ENCODE peak calls at places on chromosomes 1 and 21, in six cellular contexts. One of them, this sample, is unnamed. For H3K27me3, the result is how much of the 10 kb centered on the place peaks cover.

GRCh38 chr1:97082160-97082848 is 360.7 kb downstream of the PTBP2 start:
- DNase-seq in upper lobe of right lung: no peak
- DNase-seq in upper lobe of left lung: no peak
- DNase-seq in ovary: no peak
- DNase-seq in HCT116: no peak
- DNase-seq in mesendoderm: no peak
- DNase-seq in this sample: no peak

GRCh38 chr1:29478046-29478791 is 241.9 kb downstream of the PTPRU start:
- DNase-seq in upper lobe of right lung: no peak
- DNase-seq in upper lobe of left lung: peak
- DNase-seq in ovary: no peak
- DNase-seq in HCT116: no peak
- DNase-seq in mesendoderm: peak
- DNase-seq in this sample: no peak

GRCh38 chr1:64881281-64881680 is 85.1 kb downstream of the JAK1 start:
- DNase-seq in upper lobe of right lung: no peak
- DNase-seq in upper lobe of left lung: no peak
- DNase-seq in ovary: no peak
- DNase-seq in HCT116: no peak
- DNase-seq in mesendoderm: no peak
- DNase-seq in this sample: no peak

GRCh38 chr1:191290441-191290840 is 812.8 kb upstream of the BRINP3 start:
- DNase-seq in upper lobe of right lung: no peak
- DNase-seq in upper lobe of left lung: no peak
- DNase-seq in ovary: no peak
- DNase-seq in HCT116: no peak
- DNase-seq in mesendoderm: no peak
- DNase-seq in this sample: no peak

GRCh38 chr1:30700528-30701265 is 22.7 kb downstream of the MATN1 start:
- DNase-seq in upper lobe of right lung: no peak
- DNase-seq in upper lobe of left lung: no peak
- DNase-seq in ovary: peak
- DNase-seq in HCT116: no peak
- DNase-seq in mesendoderm: no peak
- DNase-seq in this sample: no peak

GRCh38 chr1:97759078-97759477 is 161.8 kb downstream of the DPYD start:
- DNase-seq in upper lobe of right lung: no peak
- DNase-seq in upper lobe of left lung: no peak
- DNase-seq in ovary: no peak
- DNase-seq in HCT116: no peak
- DNase-seq in mesendoderm: no peak
- DNase-seq in this sample: no peak

GRCh38 chr1:29521846-29522580 is 285.7 kb downstream of the PTPRU start:
- DNase-seq in upper lobe of right lung: peak
- DNase-seq in upper lobe of left lung: no peak
- DNase-seq in ovary: no peak
- DNase-seq in HCT116: no peak
- DNase-seq in mesendoderm: no peak
- DNase-seq in this sample: no peak

GRCh38 chr1:163169553-163169952 is 33.2 kb downstream of the RGS5 start:
- DNase-seq in upper lobe of right lung: no peak
- DNase-seq in upper lobe of left lung: no peak
- DNase-seq in ovary: no peak
- DNase-seq in HCT116: no peak
- DNase-seq in mesendoderm: no peak
- DNase-seq in this sample: no peak

GRCh38 chr1:206873603-206874188 is 8.3 kb downstream of the IL20 start:
- DNase-seq in upper lobe of right lung: no peak
- DNase-seq in upper lobe of left lung: no peak
- DNase-seq in ovary: no peak
- DNase-seq in HCT116: no peak
- DNase-seq in mesendoderm: no peak
- DNase-seq in this sample: no peak

GRCh38 chr1:228149341-228150020 is at the start of gene GJC2:
- DNase-seq in upper lobe of right lung: peak
- DNase-seq in upper lobe of left lung: peak
- DNase-seq in ovary: peak
- DNase-seq in HCT116: no peak
- DNase-seq in mesendoderm: peak
- DNase-seq in this sample: peak

GRCh38 chr1:101797722-101798121 is 199.0 kb downstream of the OLFM3 start:
- DNase-seq in upper lobe of right lung: no peak
- DNase-seq in upper lobe of left lung: no peak
- DNase-seq in ovary: no peak
- DNase-seq in HCT116: no peak
- DNase-seq in mesendoderm: no peak
- DNase-seq in this sample: no peak

GRCh38 chr1:61077676-61078521 is 4.5 kb upstream of the NFIA start:
- DNase-seq in upper lobe of right lung: peak
- DNase-seq in upper lobe of left lung: no peak
- DNase-seq in ovary: peak
- DNase-seq in HCT116: peak
- DNase-seq in mesendoderm: peak
- DNase-seq in this sample: peak

GRCh38 chr1:248847956-248848561 is 10.0 kb downstream of the ZNF672 start:
- DNase-seq in upper lobe of right lung: peak
- DNase-seq in upper lobe of left lung: peak
- DNase-seq in ovary: no peak
- DNase-seq in HCT116: no peak
- DNase-seq in mesendoderm: no peak
- DNase-seq in this sample: no peak

GRCh38 chr1:15233689-15234088 is 13.3 kb upstream of the FHAD1 start:
- DNase-seq in upper lobe of right lung: no peak
- DNase-seq in upper lobe of left lung: no peak
- DNase-seq in ovary: no peak
- DNase-seq in HCT116: no peak
- DNase-seq in mesendoderm: no peak
- DNase-seq in this sample: no peak

GRCh38 chr1:109115685-109116084 is 1.8 kb downstream of the ELAPOR1 start:
- DNase-seq in upper lobe of right lung: no peak
- DNase-seq in upper lobe of left lung: no peak
- DNase-seq in ovary: no peak
- DNase-seq in HCT116: no peak
- DNase-seq in mesendoderm: no peak
- DNase-seq in this sample: no peak

GRCh38 chr1:201702936-201703335 is 126.0 kb upstream of the IPO9 start:
- DNase-seq in upper lobe of right lung: no peak
- DNase-seq in upper lobe of left lung: no peak
- DNase-seq in ovary: no peak
- DNase-seq in HCT116: no peak
- DNase-seq in mesendoderm: peak
- DNase-seq in this sample: no peak

GRCh38 chr1:37845049-37845646 is 14.2 kb downstream of the MTF1 start:
- DNase-seq in upper lobe of right lung: no peak
- DNase-seq in upper lobe of left lung: no peak
- DNase-seq in ovary: no peak
- DNase-seq in HCT116: no peak
- DNase-seq in mesendoderm: no peak
- DNase-seq in this sample: no peak

GRCh38 chr1:176617881-176618280 is 154.9 kb downstream of the PAPPA2 start:
- DNase-seq in upper lobe of right lung: no peak
- DNase-seq in upper lobe of left lung: no peak
- DNase-seq in ovary: no peak
- DNase-seq in HCT116: no peak
- DNase-seq in mesendoderm: peak
- DNase-seq in this sample: no peak

GRCh38 chr1:186139115-186139514 is 235.9 kb downstream of the TPR start:
- DNase-seq in upper lobe of right lung: no peak
- DNase-seq in upper lobe of left lung: no peak
- DNase-seq in ovary: no peak
- DNase-seq in HCT116: no peak
- DNase-seq in mesendoderm: no peak
- DNase-seq in this sample: no peak

GRCh38 chr1:27527857-27528700 is 38.1 kb upstream of the WASF2 start:
- DNase-seq in upper lobe of right lung: peak
- DNase-seq in upper lobe of left lung: peak
- DNase-seq in ovary: peak
- DNase-seq in HCT116: no peak
- DNase-seq in mesendoderm: peak
- DNase-seq in this sample: peak

GRCh38 chr1:172845371-172845770 is 186.5 kb downstream of the FASLG start:
- DNase-seq in upper lobe of right lung: no peak
- DNase-seq in upper lobe of left lung: no peak
- DNase-seq in ovary: no peak
- DNase-seq in HCT116: no peak
- DNase-seq in mesendoderm: no peak
- DNase-seq in this sample: no peak

GRCh38 chr1:2557146-2558029 is 1.2 kb downstream of the TNFRSF14 start:
- DNase-seq in upper lobe of right lung: no peak
- DNase-seq in upper lobe of left lung: peak
- DNase-seq in ovary: no peak
- DNase-seq in HCT116: no peak
- DNase-seq in mesendoderm: no peak
- DNase-seq in this sample: no peak

GRCh38 chr1:30417701-30418425 is 305.5 kb downstream of the MATN1 start:
- DNase-seq in upper lobe of right lung: peak
- DNase-seq in upper lobe of left lung: no peak
- DNase-seq in ovary: no peak
- DNase-seq in HCT116: no peak
- DNase-seq in mesendoderm: no peak
- DNase-seq in this sample: no peak

GRCh38 chr1:218874801-218875400 is 298.8 kb upstream of the LYPLAL1 start:
- DNase-seq in upper lobe of right lung: no peak
- DNase-seq in upper lobe of left lung: peak
- DNase-seq in ovary: no peak
- DNase-seq in HCT116: no peak
- DNase-seq in mesendoderm: no peak
- DNase-seq in this sample: no peak

GRCh38 chr1:6634278-6635052 is 9.8 kb downstream of the THAP3 start:
- DNase-seq in upper lobe of right lung: peak
- DNase-seq in upper lobe of left lung: peak
- DNase-seq in ovary: peak
- DNase-seq in HCT116: no peak
- DNase-seq in mesendoderm: peak
- DNase-seq in this sample: peak

GRCh38 chr1:37476087-37476452 is 1.7 kb downstream of the ZC3H12A start:
- DNase-seq in upper lobe of right lung: no peak
- DNase-seq in upper lobe of left lung: no peak
- DNase-seq in ovary: no peak
- DNase-seq in HCT116: no peak
- DNase-seq in mesendoderm: no peak
- DNase-seq in this sample: no peak

GRCh38 chr1:9182784-9183257 is 51.8 kb upstream of the H6PD start:
- DNase-seq in upper lobe of right lung: no peak
- DNase-seq in upper lobe of left lung: peak
- DNase-seq in ovary: peak
- DNase-seq in HCT116: no peak
- DNase-seq in mesendoderm: no peak
- DNase-seq in this sample: no peak

GRCh38 chr21:43331962-43332458 is 94.9 kb downstream of the SIK1 start:
- DNase-seq in upper lobe of right lung: no peak
- DNase-seq in upper lobe of left lung: no peak
- DNase-seq in ovary: peak
- DNase-seq in HCT116: no peak
- DNase-seq in mesendoderm: no peak
- DNase-seq in this sample: peak

GRCh38 chr21:43333301-43334062 is 93.4 kb downstream of the SIK1 start:
- DNase-seq in upper lobe of right lung: peak
- DNase-seq in upper lobe of left lung: peak
- DNase-seq in ovary: peak
- DNase-seq in HCT116: no peak
- DNase-seq in mesendoderm: peak
- DNase-seq in this sample: peak

GRCh38 chr21:43332461-43332860 is 94.5 kb downstream of the SIK1 start:
- DNase-seq in upper lobe of right lung: no peak
- DNase-seq in upper lobe of left lung: no peak
- DNase-seq in ovary: no peak
- DNase-seq in HCT116: no peak
- DNase-seq in mesendoderm: no peak
- DNase-seq in this sample: no peak

GRCh38 chr21:43334214-43334958 is 92.5 kb downstream of the SIK1 start:
- DNase-seq in upper lobe of right lung: no peak
- DNase-seq in upper lobe of left lung: no peak
- DNase-seq in ovary: no peak
- DNase-seq in HCT116: no peak
- DNase-seq in mesendoderm: no peak
- DNase-seq in this sample: no peak

GRCh38 chr21:43332872-43333300 is 94.0 kb downstream of the SIK1 start:
- DNase-seq in upper lobe of right lung: no peak
- DNase-seq in upper lobe of left lung: peak
- DNase-seq in ovary: no peak
- DNase-seq in HCT116: no peak
- DNase-seq in mesendoderm: no peak
- DNase-seq in this sample: no peak
- H3K4me3 ChIP-seq in upper lobe of right lung: peak
- H3K4me3 ChIP-seq in upper lobe of left lung: no peak
- H3K4me3 ChIP-seq in ovary: no peak
- H3K4me3 ChIP-seq in HCT116: no peak
- H3K4me3 ChIP-seq in mesendoderm: no peak
- H3K4me3 ChIP-seq in this sample: no peak

GRCh38 chr1:89711140-89711778 is 78.3 kb downstream of the LRRC8C start:
- DNase-seq in upper lobe of right lung: no peak
- DNase-seq in upper lobe of left lung: no peak
- DNase-seq in ovary: no peak
- DNase-seq in HCT116: no peak
- DNase-seq in mesendoderm: no peak
- DNase-seq in this sample: no peak
- H3K27ac ChIP-seq in upper lobe of right lung: no peak
- H3K27ac ChIP-seq in upper lobe of left lung: no peak
- H3K27ac ChIP-seq in ovary: no peak
- H3K27ac ChIP-seq in HCT116: no peak
- H3K27ac ChIP-seq in mesendoderm: no peak
- H3K27ac ChIP-seq in this sample: no peak

GRCh38 chr1:183896466-183897026 is 91.6 kb downstream of the RGL1 start:
- DNase-seq in upper lobe of right lung: no peak
- DNase-seq in upper lobe of left lung: no peak
- DNase-seq in ovary: no peak
- DNase-seq in HCT116: no peak
- DNase-seq in mesendoderm: no peak
- DNase-seq in this sample: no peak

GRCh38 chr1:183898610-183899009 is 93.7 kb downstream of the RGL1 start:
- DNase-seq in upper lobe of right lung: no peak
- DNase-seq in upper lobe of left lung: no peak
- DNase-seq in ovary: no peak
- DNase-seq in HCT116: no peak
- DNase-seq in mesendoderm: no peak
- DNase-seq in this sample: no peak

GRCh38 chr1:183901748-183902341 is 96.9 kb downstream of the RGL1 start:
- DNase-seq in upper lobe of right lung: no peak
- DNase-seq in upper lobe of left lung: no peak
- DNase-seq in ovary: no peak
- DNase-seq in HCT116: no peak
- DNase-seq in mesendoderm: no peak
- DNase-seq in this sample: no peak

GRCh38 chr1:183894290-183894565 is 89.3 kb downstream of the RGL1 start:
- DNase-seq in upper lobe of right lung: no peak
- DNase-seq in upper lobe of left lung: no peak
- DNase-seq in ovary: no peak
- DNase-seq in HCT116: no peak
- DNase-seq in mesendoderm: no peak
- DNase-seq in this sample: no peak

GRCh38 chr1:183898001-183898396 is 93.1 kb downstream of the RGL1 start:
- DNase-seq in upper lobe of right lung: no peak
- DNase-seq in upper lobe of left lung: no peak
- DNase-seq in ovary: no peak
- DNase-seq in HCT116: no peak
- DNase-seq in mesendoderm: peak
- DNase-seq in this sample: no peak
- H3K27me3 ChIP-seq in upper lobe of right lung: under half
- H3K27me3 ChIP-seq in upper lobe of left lung: under half
- H3K27me3 ChIP-seq in ovary: under half
- H3K27me3 ChIP-seq in HCT116: under half
- H3K27me3 ChIP-seq in mesendoderm: under half
- H3K27me3 ChIP-seq in this sample: under half

GRCh38 chr1:23403735-23404486 is 20.6 kb downstream of the TCEA3 start:
- DNase-seq in upper lobe of right lung: peak
- DNase-seq in upper lobe of left lung: peak
- DNase-seq in ovary: peak
- DNase-seq in HCT116: peak
- DNase-seq in mesendoderm: peak
- DNase-seq in this sample: peak
- H3K4me3 ChIP-seq in upper lobe of right lung: no peak
- H3K4me3 ChIP-seq in upper lobe of left lung: no peak
- H3K4me3 ChIP-seq in ovary: no peak
- H3K4me3 ChIP-seq in HCT116: peak
- H3K4me3 ChIP-seq in mesendoderm: no peak
- H3K4me3 ChIP-seq in this sample: peak

This sample was measured in dorsolateral prefrontal cortex.